ENCODE peak calls at places on chromosomes 6 and 20, in five cellular contexts. Y is GM23338, H is PC-9, N is GM23248, V is HCT116. G is an unnamed sample. For H3K9me2, the result is how much of the 10 kb centered on the place peaks cover.

GRCh38 chr6:17159240-17159639 is 57.4 kb downstream of the STMND1 start:
- DNase-seq in Y (no peak), H (no peak), N (no peak), V (no peak), G (no peak)

GRCh38 chr6:53333439-53334408 is 15.0 kb downstream of the ELOVL5 start:
- DNase-seq in Y (no peak), H (no peak), N (no peak), V (no peak), G (no peak)

GRCh38 chr6:82217014-82217621 is 30.4 kb downstream of the IBTK start:
- DNase-seq in Y (no peak), H (no peak), N (no peak), V (no peak), G (no peak)

GRCh38 chr20:18405826-18406225 is 61.0 kb downstream of the DZANK1 start:
- DNase-seq in Y (peak), H (no peak), N (no peak), V (no peak), G (no peak)

GRCh38 chr6:90062051-90062450 is 167.8 kb downstream of the GJA10 start:
- DNase-seq in Y (no peak), H (no peak), N (no peak), V (no peak), G (no peak)

GRCh38 chr20:57025666-57026065 is 240.8 kb downstream of the BMP7 start:
- DNase-seq in Y (no peak), H (no peak), N (no peak), V (no peak), G (no peak)

GRCh38 chr20:38473353-38473795 is 731 bp downstream of the RALGAPB start:
- DNase-seq in Y (no peak), H (no peak), N (peak), V (no peak), G (peak)

GRCh38 chr6:87846446-87846845 is 144.4 kb upstream of the AKIRIN2 start:
- DNase-seq in Y (no peak), H (no peak), N (no peak), V (no peak), G (no peak)

GRCh38 chr20:36408219-36408618 is 102.1 kb downstream of the DLGAP4 start:
- DNase-seq in Y (peak), H (peak), N (peak), V (no peak), G (no peak)

GRCh38 chr6:77368660-77369313 is 94.5 kb downstream of the HTR1B start:
- DNase-seq in Y (peak), H (peak), N (peak), V (peak), G (no peak)

GRCh38 chr6:157538163-157538562 is 157.2 kb downstream of the ZDHHC14 start:
- DNase-seq in Y (no peak), H (no peak), N (no peak), V (no peak), G (no peak)

GRCh38 chr6:119347466-119348307 is 1.9 kb downstream of the MAN1A1 start:
- DNase-seq in Y (peak), H (peak), N (peak), V (no peak), G (no peak)

GRCh38 chr20:46438156-46438750 is 31.8 kb upstream of the ELMO2 start:
- DNase-seq in Y (peak), H (peak), N (peak), V (peak), G (peak)

GRCh38 chr20:61417221-61417941 is 165.3 kb downstream of the CDH4 start:
- DNase-seq in Y (no peak), H (no peak), N (no peak), V (no peak), G (peak)

GRCh38 chr6:100116409-100117194 is 122.6 kb upstream of the MCHR2 start:
- DNase-seq in Y (peak), H (peak), N (peak), V (peak), G (peak)

GRCh38 chr6:108589244-108589730 is 28.6 kb downstream of the FOXO3 start:
- DNase-seq in Y (peak), H (peak), N (peak), V (peak), G (no peak)

GRCh38 chr6:137925299-137925698 is 58.2 kb downstream of the TNFAIP3 start:
- DNase-seq in Y (no peak), H (no peak), N (no peak), V (no peak), G (no peak)

GRCh38 chr6:137926207-137926731 is 59.2 kb downstream of the TNFAIP3 start:
- DNase-seq in Y (peak), H (peak), N (peak), V (peak), G (no peak)

GRCh38 chr6:137928286-137928685 is 61.2 kb downstream of the TNFAIP3 start:
- DNase-seq in Y (no peak), H (no peak), N (no peak), V (no peak), G (no peak)

GRCh38 chr6:137926985-137927384 is 59.9 kb downstream of the TNFAIP3 start:
- DNase-seq in Y (no peak), H (no peak), N (no peak), V (no peak), G (no peak)

DNA sequence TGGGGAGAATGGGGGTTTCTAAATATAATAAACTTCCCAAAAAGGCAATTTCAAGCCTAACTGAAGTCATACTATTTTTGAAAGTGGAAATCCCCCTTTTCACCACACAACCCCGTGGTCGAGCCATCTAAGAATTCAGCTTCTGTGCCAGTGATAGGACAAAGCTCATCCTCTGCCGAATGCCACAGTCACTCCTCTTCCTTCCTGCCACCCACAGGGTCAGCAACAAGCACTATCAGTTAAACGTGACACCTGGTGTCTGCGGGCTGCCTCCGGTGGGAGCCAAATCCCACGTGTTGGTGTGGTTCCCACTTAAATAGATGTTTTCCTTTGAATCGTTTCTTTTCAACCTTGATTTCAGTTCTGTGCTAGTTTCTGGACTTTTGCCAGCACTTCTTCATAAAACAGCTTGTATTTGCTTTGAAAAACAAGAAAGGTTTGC is 60.7 kb downstream of the TNFAIP3 start:
- DNase-seq in Y (no peak), H (no peak), N (no peak), V (no peak), G (no peak)
- H2AFZ ChIP-seq in Y (no peak), H (no peak), N (no peak), V (peak), G (no peak)

DNA sequence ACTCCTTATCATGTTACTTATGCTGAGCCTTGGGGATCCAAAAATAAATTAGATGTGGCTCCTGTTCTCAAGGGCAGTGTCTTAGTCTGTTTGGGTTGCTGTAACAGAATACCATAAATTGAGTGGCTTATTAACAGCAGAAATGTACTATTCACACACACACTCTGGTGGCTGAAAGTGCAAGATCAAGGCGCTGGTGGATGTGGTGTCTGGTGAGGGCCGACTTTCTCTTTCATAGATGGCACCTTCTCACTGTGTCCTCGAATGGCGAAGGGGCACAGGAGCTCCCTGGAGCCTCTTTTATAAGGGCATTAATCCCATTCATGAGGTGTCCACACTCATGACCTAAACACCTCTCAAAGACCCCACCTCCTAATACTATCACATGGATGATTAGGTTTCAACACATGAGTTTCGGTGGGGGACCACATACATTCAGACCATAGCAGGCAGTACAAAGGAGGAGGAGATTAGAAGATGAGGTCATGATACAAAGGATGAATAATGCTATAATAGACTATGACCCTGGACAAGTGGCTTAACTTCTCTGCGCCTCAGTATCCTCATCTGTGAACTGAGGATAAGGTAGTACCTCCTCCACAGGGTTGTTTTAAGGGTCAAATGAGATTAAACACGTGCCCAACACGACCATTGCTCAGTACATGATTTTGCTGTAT is 34.1 kb downstream of the RPP40 start:
- DNase-seq in Y (no peak), H (no peak), N (no peak), V (no peak), G (no peak)
- H3K9me2 ChIP-seq in Y (under half), H (under half), N (under half), V (under half), G (under half)

DNA sequence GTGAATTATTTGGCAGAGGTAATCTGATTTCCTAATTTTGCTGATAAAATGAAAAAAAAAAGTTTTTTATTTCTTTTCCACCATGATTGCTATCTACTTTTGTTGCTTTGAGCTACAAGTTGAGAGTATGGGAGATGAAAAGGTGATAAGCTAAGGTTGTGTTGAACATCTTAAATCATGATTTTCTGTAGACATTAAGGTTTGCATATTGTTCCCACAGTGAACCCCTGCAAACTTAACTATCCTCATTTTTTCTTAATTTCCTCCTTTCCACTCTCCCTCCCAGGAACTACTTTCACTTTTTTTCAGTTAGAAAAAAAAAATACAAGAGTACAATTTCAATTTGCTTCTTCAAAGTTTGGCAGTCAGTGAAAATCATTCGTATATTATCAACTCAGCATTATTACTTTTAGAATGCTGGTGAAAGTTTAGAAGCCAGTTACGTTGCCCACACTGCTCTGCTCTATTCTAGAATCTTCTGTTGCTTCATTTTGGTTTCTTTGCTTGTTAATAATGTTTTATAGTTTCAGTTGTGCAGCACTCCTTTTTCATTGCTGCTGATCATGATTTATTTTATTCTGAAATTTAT is 673.8 kb upstream of the CITED2 start:
- DNase-seq in Y (no peak), H (no peak), N (no peak), V (no peak), G (no peak)
- H2AFZ ChIP-seq in Y (no peak), H (no peak), N (peak), V (no peak), G (no peak)

DNA sequence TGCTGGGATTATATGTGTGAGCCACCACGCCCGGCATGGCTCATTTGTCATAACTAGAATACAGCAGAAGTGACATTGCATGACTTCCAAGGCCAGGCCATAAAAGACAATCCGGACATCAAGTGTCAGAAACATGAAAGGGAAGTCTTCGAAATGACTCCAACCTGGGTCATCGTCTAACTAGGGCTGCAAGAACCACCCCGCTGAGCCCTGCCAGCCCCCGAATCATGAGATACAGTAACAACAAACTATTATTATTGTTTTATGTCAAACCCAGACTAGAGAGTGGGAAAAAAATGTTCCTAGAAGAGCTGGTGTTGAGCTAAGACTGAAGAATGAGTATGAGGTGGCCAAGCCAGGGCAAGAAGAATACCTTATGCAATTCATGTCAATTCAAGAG is 59.6 kb downstream of the ZNF217 start:
- DNase-seq in Y (no peak), H (no peak), N (no peak), V (no peak), G (no peak)
- H3K9me2 ChIP-seq in Y (under half), H (under half), N (under half), V (under half), G (under half)